ENCODE peak calls at places on chromosomes 16 and 17, in seven cellular contexts. One of them, this sample, is unnamed.

GRCh38 chr16:85428168-85428898 is 184.8 kb upstream of the GSE1 start:
- DNase-seq in activated naive CD4-positive, alpha-beta T cell: no peak
- DNase-seq in fibroblast of pulmonary artery: peak; percentile 34
- DNase-seq in fibroblast of mammary gland: peak; percentile 33
- DNase-seq in T-cell: peak; percentile 35
- DNase-seq in NCI-H1092: no peak
- DNase-seq in iris pigment epithelial cell: no peak
- DNase-seq in this sample: no peak

GRCh38 chr17:59762022-59762825 is 54.8 kb downstream of the VMP1 start:
- DNase-seq in fibroblast of mammary gland: peak; percentile 91
- DNase-seq in T-cell: no peak
- DNase-seq in fibroblast of pulmonary artery: peak; percentile 72
- DNase-seq in activated naive CD4-positive, alpha-beta T cell: no peak
- DNase-seq in iris pigment epithelial cell: peak; percentile 87
- DNase-seq in NCI-H1092: no peak
- DNase-seq in this sample: no peak

GRCh38 chr16:79278506-79278905 is 322.0 kb downstream of the MAF start:
- DNase-seq in fibroblast of pulmonary artery: no peak
- DNase-seq in iris pigment epithelial cell: no peak
- DNase-seq in fibroblast of mammary gland: no peak
- DNase-seq in activated naive CD4-positive, alpha-beta T cell: no peak
- DNase-seq in NCI-H1092: no peak
- DNase-seq in T-cell: peak; percentile 57
- DNase-seq in this sample: no peak

GRCh38 chr16:78648517-78648916 is 549.1 kb downstream of the WWOX start:
- DNase-seq in NCI-H1092: no peak
- DNase-seq in fibroblast of pulmonary artery: peak; percentile 3
- DNase-seq in iris pigment epithelial cell: peak; percentile 3
- DNase-seq in activated naive CD4-positive, alpha-beta T cell: no peak
- DNase-seq in T-cell: no peak
- DNase-seq in fibroblast of mammary gland: peak; percentile 7
- DNase-seq in this sample: no peak

GRCh38 chr16:79261461-79261860 is 339.1 kb downstream of the MAF start:
- DNase-seq in T-cell: peak; percentile 24
- DNase-seq in activated naive CD4-positive, alpha-beta T cell: no peak
- DNase-seq in fibroblast of mammary gland: no peak
- DNase-seq in fibroblast of pulmonary artery: no peak
- DNase-seq in NCI-H1092: no peak
- DNase-seq in iris pigment epithelial cell: no peak
- DNase-seq in this sample: peak; percentile 39

GRCh38 chr17:74213897-74214386 is 571 bp downstream of the TTYH2 start:
- DNase-seq in NCI-H1092: no peak
- DNase-seq in fibroblast of mammary gland: no peak
- DNase-seq in fibroblast of pulmonary artery: no peak
- DNase-seq in iris pigment epithelial cell: no peak
- DNase-seq in activated naive CD4-positive, alpha-beta T cell: no peak
- DNase-seq in T-cell: no peak
- DNase-seq in this sample: no peak

GRCh38 chr16:84463221-84463620 is 41.2 kb downstream of the MEAK7 start:
- DNase-seq in fibroblast of pulmonary artery: no peak
- DNase-seq in fibroblast of mammary gland: no peak
- DNase-seq in NCI-H1092: no peak
- DNase-seq in T-cell: no peak
- DNase-seq in activated naive CD4-positive, alpha-beta T cell: no peak
- DNase-seq in iris pigment epithelial cell: no peak
- DNase-seq in this sample: no peak

GRCh38 chr17:34926661-34927060 is 34.6 kb downstream of the CCT6B start:
- DNase-seq in NCI-H1092: no peak
- DNase-seq in iris pigment epithelial cell: no peak
- DNase-seq in fibroblast of pulmonary artery: no peak
- DNase-seq in activated naive CD4-positive, alpha-beta T cell: no peak
- DNase-seq in T-cell: no peak
- DNase-seq in fibroblast of mammary gland: no peak
- DNase-seq in this sample: no peak

GRCh38 chr17:68906638-68907037 is 48.6 kb downstream of the ABCA8 start:
- DNase-seq in T-cell: no peak
- DNase-seq in fibroblast of mammary gland: peak; percentile 46
- DNase-seq in fibroblast of pulmonary artery: peak; percentile 64
- DNase-seq in activated naive CD4-positive, alpha-beta T cell: no peak
- DNase-seq in NCI-H1092: no peak
- DNase-seq in iris pigment epithelial cell: peak; percentile 47
- DNase-seq in this sample: no peak

GRCh38 chr16:21614896-21615295 is 15.5 kb downstream of the METTL9 start:
- DNase-seq in activated naive CD4-positive, alpha-beta T cell: no peak
- DNase-seq in fibroblast of mammary gland: no peak
- DNase-seq in fibroblast of pulmonary artery: no peak
- DNase-seq in T-cell: no peak
- DNase-seq in NCI-H1092: no peak
- DNase-seq in iris pigment epithelial cell: no peak
- DNase-seq in this sample: no peak

GRCh38 chr16:90019543-90020259 is 445 bp upstream of the DBNDD1 start:
- DNase-seq in iris pigment epithelial cell: peak; percentile 87
- DNase-seq in T-cell: peak; percentile 37
- DNase-seq in NCI-H1092: peak; percentile 68
- DNase-seq in activated naive CD4-positive, alpha-beta T cell: peak; percentile 13
- DNase-seq in fibroblast of pulmonary artery: peak; percentile 26
- DNase-seq in fibroblast of mammary gland: peak; percentile 69
- DNase-seq in this sample: no peak

GRCh38 chr16:51151951-51152663 is 1.0 kb upstream of the SALL1 start:
- DNase-seq in activated naive CD4-positive, alpha-beta T cell: no peak
- DNase-seq in fibroblast of mammary gland: peak; percentile 85
- DNase-seq in T-cell: no peak
- DNase-seq in iris pigment epithelial cell: peak; percentile 51
- DNase-seq in fibroblast of pulmonary artery: peak; percentile 79
- DNase-seq in NCI-H1092: peak; percentile 57
- DNase-seq in this sample: peak; percentile 74

GRCh38 chr17:36468903-36469635 is 17.4 kb upstream of the ZNHIT3 start:
- DNase-seq in NCI-H1092: no peak
- DNase-seq in fibroblast of pulmonary artery: no peak
- DNase-seq in fibroblast of mammary gland: no peak
- DNase-seq in T-cell: no peak
- DNase-seq in activated naive CD4-positive, alpha-beta T cell: no peak
- DNase-seq in iris pigment epithelial cell: no peak
- DNase-seq in this sample: no peak

GRCh38 chr17:75524269-75524970 is 1.1 kb upstream of the LLGL2 start:
- DNase-seq in fibroblast of pulmonary artery: no peak
- DNase-seq in iris pigment epithelial cell: no peak
- DNase-seq in NCI-H1092: no peak
- DNase-seq in activated naive CD4-positive, alpha-beta T cell: no peak
- DNase-seq in fibroblast of mammary gland: no peak
- DNase-seq in T-cell: no peak
- DNase-seq in this sample: no peak

GRCh38 chr16:20901068-20901440 is 483 bp downstream of the LYRM1 start:
- DNase-seq in fibroblast of pulmonary artery: no peak
- DNase-seq in fibroblast of mammary gland: no peak
- DNase-seq in iris pigment epithelial cell: no peak
- DNase-seq in NCI-H1092: no peak
- DNase-seq in T-cell: no peak
- DNase-seq in activated naive CD4-positive, alpha-beta T cell: no peak
- DNase-seq in this sample: no peak

GRCh38 chr17:596763-597644 is 117.6 kb downstream of the VPS53 start:
- DNase-seq in NCI-H1092: no peak
- DNase-seq in activated naive CD4-positive, alpha-beta T cell: no peak
- DNase-seq in iris pigment epithelial cell: peak; percentile 89
- DNase-seq in T-cell: no peak
- DNase-seq in fibroblast of pulmonary artery: peak; percentile 59
- DNase-seq in fibroblast of mammary gland: peak; percentile 86
- DNase-seq in this sample: no peak

GRCh38 chr16:2782583-2783351 is 4.6 kb downstream of the PRSS33 start:
- DNase-seq in iris pigment epithelial cell: no peak
- DNase-seq in T-cell: no peak
- DNase-seq in NCI-H1092: no peak
- DNase-seq in activated naive CD4-positive, alpha-beta T cell: no peak
- DNase-seq in fibroblast of pulmonary artery: no peak
- DNase-seq in fibroblast of mammary gland: no peak
- DNase-seq in this sample: no peak

GRCh38 chr17:75731716-75732498 is 10.6 kb downstream of the ITGB4 start:
- DNase-seq in NCI-H1092: no peak
- DNase-seq in fibroblast of pulmonary artery: no peak
- DNase-seq in iris pigment epithelial cell: no peak
- DNase-seq in fibroblast of mammary gland: no peak
- DNase-seq in activated naive CD4-positive, alpha-beta T cell: no peak
- DNase-seq in T-cell: no peak
- DNase-seq in this sample: no peak

GRCh38 chr16:19135201-19135838 is 21.6 kb downstream of the ITPRIPL2 start:
- DNase-seq in fibroblast of mammary gland: no peak
- DNase-seq in fibroblast of pulmonary artery: no peak
- DNase-seq in NCI-H1092: no peak
- DNase-seq in activated naive CD4-positive, alpha-beta T cell: no peak
- DNase-seq in iris pigment epithelial cell: no peak
- DNase-seq in T-cell: no peak
- DNase-seq in this sample: no peak

GRCh38 chr16:66459878-66460277 is 32.8 kb downstream of the BEAN1 start:
- DNase-seq in fibroblast of mammary gland: no peak
- DNase-seq in activated naive CD4-positive, alpha-beta T cell: no peak
- DNase-seq in fibroblast of pulmonary artery: no peak
- DNase-seq in NCI-H1092: no peak
- DNase-seq in T-cell: no peak
- DNase-seq in iris pigment epithelial cell: peak; percentile 9
- DNase-seq in this sample: no peak

GRCh38 chr17:77107506-77108433 is 33.0 kb upstream of the SEC14L1 start:
- DNase-seq in iris pigment epithelial cell: peak; percentile 51
- DNase-seq in T-cell: no peak
- DNase-seq in NCI-H1092: no peak
- DNase-seq in fibroblast of pulmonary artery: peak; percentile 66
- DNase-seq in fibroblast of mammary gland: no peak
- DNase-seq in activated naive CD4-positive, alpha-beta T cell: no peak
- DNase-seq in this sample: no peak